ENCODE peak calls at places on chromosome 7, in six cellular contexts. Q is OCI-LY7, Y is A549, J is ovary, F is left lung, H is uterus. E is an unnamed sample.

GRCh38 chr7:32947420-32947983 is 9.7 kb upstream of the FKBP9 start:
- DNase-seq in F (no peak), H (no peak), J (no peak), Y (no peak), Q (no peak), E (no peak)

GRCh38 chr7:135385209-135385608 is 124.7 kb downstream of the CNOT4 start:
- DNase-seq in Q (no peak), Y (no peak), F (no peak), J (peak; percentile 27), H (peak; percentile 47), E (no peak)

GRCh38 chr7:105805619-105806018 is 70.8 kb downstream of the ATXN7L1 start:
- DNase-seq in J (no peak), H (no peak), Y (no peak), F (no peak), Q (no peak), E (no peak)

GRCh38 chr7:134690016-134690415 is 43.4 kb downstream of the BPGM start:
- DNase-seq in F (no peak), Q (no peak), J (peak; percentile 56), Y (no peak), H (no peak), E (no peak)

GRCh38 chr7:1569016-1569415 is 816 bp downstream of the PSMG3 start:
- DNase-seq in J (no peak), Q (no peak), F (no peak), H (no peak), Y (no peak), E (no peak)

GRCh38 chr7:140541513-140542192 is 62.3 kb upstream of the MKRN1 start:
- DNase-seq in F (no peak), Y (peak; percentile 95), J (peak; percentile 80), H (peak; percentile 90), Q (no peak), E (no peak)

GRCh38 chr7:155543011-155543881 is 3.1 kb downstream of the CNPY1 start:
- DNase-seq in J (no peak), Y (no peak), H (no peak), F (no peak), Q (no peak), E (no peak)

GRCh38 chr7:148412691-148413090 is 177.9 kb upstream of the C7orf33 start:
- DNase-seq in F (no peak), Y (no peak), J (no peak), Q (no peak), H (no peak), E (no peak)

GRCh38 chr7:44211126-44211675 is 10.4 kb downstream of the YKT6 start:
- DNase-seq in Q (no peak), Y (no peak), J (no peak), F (no peak), H (no peak), E (peak; percentile 36)

GRCh38 chr7:44213206-44213871 is 12.6 kb downstream of the YKT6 start:
- DNase-seq in H (no peak), Y (no peak), F (no peak), Q (no peak), J (no peak), E (peak; percentile 49)

GRCh38 chr7:44210107-44210506 is 9.3 kb downstream of the YKT6 start:
- DNase-seq in Q (no peak), H (no peak), J (no peak), F (no peak), Y (no peak), E (peak; percentile 7)

GRCh38 chr7:44212581-44213184 is 11.9 kb downstream of the YKT6 start:
- DNase-seq in H (no peak), Q (no peak), F (no peak), J (no peak), Y (no peak), E (peak; percentile 28)

DNA sequence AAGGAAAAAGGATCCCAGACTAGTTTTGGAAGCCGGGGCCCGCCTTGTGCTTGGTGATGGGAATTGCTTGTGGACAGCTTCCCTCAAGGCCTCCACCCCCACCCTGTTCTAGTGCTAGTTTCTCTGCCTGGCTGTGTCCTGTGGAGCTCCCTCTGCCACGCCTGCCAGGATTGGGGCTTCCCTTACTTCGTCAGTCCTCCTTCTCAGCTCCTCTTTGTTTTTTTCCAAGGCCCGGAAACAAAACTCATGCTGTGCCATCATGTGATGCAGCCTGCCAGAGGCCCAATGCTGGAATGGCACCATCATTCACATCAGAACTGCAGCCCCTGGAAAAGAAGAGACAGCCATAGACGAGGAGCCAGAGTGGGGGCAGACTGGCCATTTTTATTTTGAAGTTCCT is 11.2 kb downstream of the YKT6 start:
- DNase-seq in H (no peak), J (no peak), Q (no peak), Y (no peak), F (no peak), E (peak; percentile 10)
- H3K9me3 ChIP-seq in H (no peaks in the 10 kb centered on the region), J (no peaks in the 10 kb centered on the region), Q (no peaks in the 10 kb centered on the region), Y (no peaks in the 10 kb centered on the region), F (no peaks in the 10 kb centered on the region), E (no peaks in the 10 kb centered on the region)

DNA sequence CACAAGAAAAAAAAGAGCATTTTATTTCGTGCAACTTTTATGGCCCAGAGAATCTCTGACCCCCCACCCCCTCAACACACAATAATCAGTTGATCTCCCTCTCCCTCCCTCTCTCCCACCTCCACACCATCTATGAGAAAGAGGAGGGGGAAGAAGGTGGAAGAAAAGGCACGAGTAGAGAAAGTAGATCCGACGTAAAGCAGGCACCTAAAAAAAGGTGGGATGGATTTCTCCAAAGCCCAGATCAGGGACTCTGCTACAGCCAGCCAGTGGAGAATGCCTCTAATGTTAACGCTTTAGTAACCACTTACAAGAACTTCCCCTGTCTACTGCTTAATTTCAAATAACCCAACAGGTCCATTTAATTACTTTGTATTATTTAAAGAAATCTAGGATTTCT is 24.4 kb downstream of the KMT2C start:
- DNase-seq in H (no peak), Q (no peak), J (no peak), F (no peak), Y (no peak), E (no peak)
- H3K4me3 ChIP-seq in H (peak overlapping the region; percentile 8), Q (no peak overlapping the region), J (no peak overlapping the region), F (no peak overlapping the region), Y (no peak overlapping the region), E (no peak overlapping the region)

GRCh38 chr7:64433590-64433989 is 119.8 kb downstream of the ZNF736 start:
- DNase-seq in F (no peak), H (no peak), Q (no peak), J (no peak), Y (no peak), E (no peak)
- H3K9me3 ChIP-seq in F (peaks cover 45% of the 10 kb centered on the region), H (no peaks in the 10 kb centered on the region), Q (no peaks in the 10 kb centered on the region), J (no peaks in the 10 kb centered on the region), Y (peaks cover 4% of the 10 kb centered on the region), E (peaks cover 8% of the 10 kb centered on the region)

GRCh38 chr7:101630591-101630990 is 1.5 kb upstream of the MYL10 start:
- DNase-seq in Y (no peak), J (no peak), F (no peak), Q (no peak), H (no peak), E (no peak)
- H3K4me3 ChIP-seq in Y (no peak overlapping the region), J (no peak overlapping the region), F (no peak overlapping the region), Q (no peak overlapping the region), H (no peak overlapping the region), E (no peak overlapping the region)

DNA sequence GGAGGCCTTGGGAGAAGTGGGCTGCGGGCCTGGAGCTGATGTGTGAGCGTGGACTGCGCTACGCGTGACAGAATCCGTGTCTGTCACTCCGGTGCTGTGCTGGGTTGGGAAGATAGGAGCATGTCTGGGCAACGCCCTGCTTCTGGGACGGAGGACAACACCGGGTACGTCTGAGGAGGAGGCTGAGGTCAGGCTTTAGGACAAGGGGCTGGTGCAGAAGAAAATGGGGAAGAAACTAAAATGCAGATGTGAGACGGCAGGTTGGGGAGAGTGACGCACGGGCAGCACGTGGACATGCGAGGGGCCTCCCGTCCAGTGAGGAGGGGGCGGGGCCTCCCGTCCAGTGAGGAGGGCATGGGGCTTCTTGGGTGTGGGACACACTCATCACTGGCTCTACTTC is 207.4 kb downstream of the DNAJB6 start:
- DNase-seq in H (no peak), F (peak; percentile 14), Y (no peak), J (no peak), Q (no peak), E (peak; percentile 46)
- H3K9me3 ChIP-seq in H (no peaks in the 10 kb centered on the region), F (no peaks in the 10 kb centered on the region), Y (no peaks in the 10 kb centered on the region), J (no peaks in the 10 kb centered on the region), Q (no peaks in the 10 kb centered on the region), E (no peaks in the 10 kb centered on the region)

DNA sequence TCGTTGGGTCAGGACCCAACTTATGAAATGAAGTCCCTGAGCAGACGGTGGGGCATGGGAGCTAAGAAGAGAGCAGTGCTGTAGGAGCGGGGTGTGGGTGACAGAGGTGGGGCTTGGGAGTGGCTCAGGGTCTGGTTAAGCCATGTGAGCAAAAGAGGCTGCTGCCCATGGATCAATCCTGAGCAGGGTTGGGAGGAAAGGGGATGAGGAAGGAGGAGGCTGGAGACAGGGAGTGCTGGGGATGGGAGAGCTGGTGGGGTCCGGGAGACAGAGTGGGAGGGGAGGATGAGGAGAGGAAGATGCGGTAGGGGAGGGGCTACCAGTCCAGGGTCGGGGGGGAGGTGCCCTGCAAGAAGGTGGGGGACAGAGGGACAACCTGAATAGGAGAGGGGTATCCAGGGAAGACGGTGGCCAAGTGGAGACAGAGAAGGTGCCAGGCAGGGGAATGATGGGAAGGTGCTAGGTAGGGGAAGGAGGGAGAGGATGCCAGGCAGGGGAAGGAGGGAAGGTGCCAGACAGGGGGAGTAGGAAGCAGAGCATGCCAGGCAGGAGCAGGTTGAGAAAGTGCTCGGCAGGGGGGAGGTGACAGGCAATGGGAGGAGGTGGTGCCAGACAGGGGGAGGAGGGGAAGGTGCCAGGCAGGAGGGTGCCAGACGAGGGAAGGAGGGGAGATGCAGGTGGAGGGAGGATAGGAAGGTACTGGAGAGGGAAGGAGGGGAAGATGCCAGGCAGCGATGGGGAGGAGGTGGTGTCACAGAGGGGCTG is 27.5 kb upstream of the SMARCD3 start:
- DNase-seq in H (no peak), Y (no peak), Q (no peak), F (no peak), J (no peak), E (peak; percentile 75)
- H3K4me3 ChIP-seq in H (peak overlapping the region; percentile 46), Y (peak overlapping the region; percentile 79), Q (peak overlapping the region; percentile 51), F (peak overlapping the region; percentile 34), J (no peak overlapping the region), E (peak overlapping the region; percentile 44)

DNA sequence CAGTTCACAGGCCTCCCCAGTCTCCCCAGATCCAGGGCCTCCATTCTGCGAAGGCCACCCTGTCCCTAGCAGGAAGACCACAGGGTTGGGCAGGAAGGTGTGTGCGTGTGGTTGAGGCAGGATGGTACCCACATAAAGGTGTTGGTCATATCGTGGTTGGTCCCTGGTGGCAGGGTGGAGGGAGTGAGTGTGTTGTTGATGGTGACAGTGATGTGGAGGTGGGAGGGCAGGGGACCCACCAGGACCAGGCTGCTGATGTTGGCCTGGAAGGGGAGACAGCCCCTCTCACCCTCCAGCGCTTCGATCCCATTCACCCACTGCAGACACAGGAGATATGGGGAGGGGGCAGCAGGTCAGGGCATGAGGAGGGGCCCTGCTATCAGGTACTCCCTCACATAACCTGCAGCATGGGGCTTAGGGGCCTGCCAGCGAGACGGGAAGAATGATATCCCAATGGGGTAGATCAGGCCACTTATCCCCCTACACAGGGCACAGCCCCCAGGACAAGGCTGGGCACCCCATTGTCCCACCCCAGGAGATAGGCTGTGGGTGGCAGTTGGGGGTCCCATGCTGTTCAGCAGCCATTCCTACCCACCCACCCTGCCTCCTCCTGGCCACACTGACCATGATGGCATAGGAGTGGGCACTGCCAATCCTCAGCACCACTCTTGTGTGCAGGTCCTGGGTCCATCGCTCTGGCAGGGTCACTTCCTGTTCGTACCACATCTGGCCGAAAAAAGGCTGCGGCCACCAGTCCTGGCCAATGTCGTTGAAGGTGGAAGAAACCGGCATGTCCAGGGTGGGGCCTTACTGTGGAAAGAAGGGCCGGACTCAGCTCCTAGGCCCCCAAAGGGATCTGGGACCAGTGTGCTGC is 69.0 kb upstream of the ZNF479 start:
- DNase-seq in Y (no peak), F (no peak), H (no peak), Q (no peak), J (no peak), E (peak; percentile 39)
- H3K9me3 ChIP-seq in Y (peaks cover 6% of the 10 kb centered on the region), F (no peaks in the 10 kb centered on the region), H (no peaks in the 10 kb centered on the region), Q (no peaks in the 10 kb centered on the region), J (peaks cover 11% of the 10 kb centered on the region), E (peaks cover 6% of the 10 kb centered on the region)

GRCh38 chr7:107686816-107687387 is 26.3 kb downstream of the SLC26A4 start:
- DNase-seq in H (no peak), F (peak; percentile 32), Q (no peak), J (no peak), Y (no peak), E (no peak)
- H3K4me3 ChIP-seq in H (no peak overlapping the region), F (no peak overlapping the region), Q (no peak overlapping the region), J (no peak overlapping the region), Y (no peak overlapping the region), E (no peak overlapping the region)